ENCODE peak calls at places on chromosomes 6 and 20, in five cellular contexts. Q, H, K, R and E are unnamed samples.

GRCh38 chr6:35669441-35669776 is 19.3 kb downstream of the FKBP5 start:
- DNase-seq in Q (peak; percentile 54), K (peak; percentile 64), H (no peak), R (peak; percentile 60), E (peak; percentile 69)

GRCh38 chr6:151451950-151452749 is at the start of gene RMND1:
- DNase-seq in H (peak; percentile 100), K (peak; percentile 100), Q (peak; percentile 100), R (peak; percentile 100), E (peak; percentile 100)

GRCh38 chr6:2695464-2696095 is 55.1 kb downstream of the MYLK4 start:
- DNase-seq in Q (peak; percentile 74), R (peak; percentile 68), K (peak; percentile 57), H (no peak), E (peak; percentile 76)

GRCh38 chr6:52612336-52613096 is 35.7 kb upstream of the TRAM2 start:
- DNase-seq in R (no peak), K (peak; percentile 50), Q (peak; percentile 32), H (no peak), E (no peak)

GRCh38 chr6:34243901-34244884 is 4.6 kb downstream of the SMIM29 start:
- DNase-seq in R (peak; percentile 95), Q (peak; percentile 88), K (peak; percentile 95), H (peak; percentile 74), E (peak; percentile 88)

GRCh38 chr20:20820104-20820503 is 107.7 kb upstream of the RALGAPA2 start:
- DNase-seq in R (no peak), H (peak; percentile 85), Q (peak; percentile 7), K (no peak), E (no peak)

GRCh38 chr20:4493386-4493785 is 228.3 kb upstream of the PRND start:
- DNase-seq in K (no peak), Q (no peak), H (no peak), R (no peak), E (no peak)

GRCh38 chr20:46973801-46974200 is 79.2 kb downstream of the EYA2 start:
- DNase-seq in K (no peak), H (no peak), Q (no peak), R (no peak), E (no peak)

GRCh38 chr20:21262812-21263211 is 40.3 kb upstream of the XRN2 start:
- DNase-seq in H (no peak), Q (no peak), R (no peak), K (no peak), E (no peak)

GRCh38 chr6:163180874-163181541 is 233.5 kb upstream of the QKI start:
- DNase-seq in K (no peak), Q (peak; percentile 84), H (peak; percentile 92), R (peak; percentile 68), E (peak; percentile 75)

GRCh38 chr20:1816384-1817381 is 78.5 kb upstream of the SIRPA start:
- DNase-seq in R (peak; percentile 38), H (peak; percentile 36), Q (peak; percentile 56), K (peak; percentile 63), E (peak; percentile 85)

GRCh38 chr6:143843689-143844405 is 709 bp downstream of the LTV1 start:
- DNase-seq in Q (peak; percentile 38), K (peak; percentile 11), H (no peak), R (peak; percentile 15), E (peak; percentile 17)

GRCh38 chr20:10536531-10536930 is 101.4 kb downstream of the SLX4IP start:
- DNase-seq in Q (peak; percentile 60), R (peak; percentile 31), K (peak; percentile 68), H (peak; percentile 82), E (peak; percentile 53)

GRCh38 chr20:49320460-49320859 is 42.6 kb upstream of the ZNFX1 start:
- DNase-seq in H (peak; percentile 91), K (peak; percentile 38), Q (peak; percentile 74), R (peak; percentile 36), E (peak; percentile 71)

DNA sequence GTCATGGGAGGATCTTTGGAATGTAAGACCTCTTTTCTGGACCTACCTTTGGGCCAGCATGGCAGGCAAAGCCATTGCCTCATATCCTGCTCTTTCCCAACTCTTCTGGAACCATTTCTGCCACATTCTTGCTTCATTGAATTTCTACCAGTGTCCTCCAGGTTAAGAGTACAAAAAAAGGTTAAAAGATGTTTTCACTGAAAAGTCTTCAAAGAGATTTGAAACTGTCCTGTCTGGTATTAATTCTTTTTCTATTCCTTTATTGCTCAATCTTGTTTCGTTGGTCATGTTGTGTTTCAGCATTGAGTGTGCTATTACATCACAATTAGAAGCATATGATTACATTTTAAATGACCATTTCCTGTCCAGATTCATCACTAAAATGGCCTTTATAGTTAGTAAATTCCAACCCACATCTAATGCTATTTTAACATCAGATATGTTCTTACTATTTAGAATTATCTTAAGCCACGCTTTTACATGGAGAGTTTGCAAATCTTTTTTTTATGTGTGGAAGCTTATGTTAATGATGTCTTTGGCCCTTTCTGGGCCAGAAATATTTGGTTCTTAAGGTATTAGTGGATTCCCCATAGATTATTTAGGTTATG is 450.9 kb downstream of the GJA1 start:
- DNase-seq in Q (peak; percentile 57), R (no peak), K (peak; percentile 54), H (no peak), E (peak; percentile 50)
- TF ChIP-seq CTCF in Q (no peak), R (no peak), K (no peak), H (no peak), E (no peak)

GRCh38 chr20:34083137-34083536 is 28.9 kb downstream of the EIF2S2 start:
- DNase-seq in K (peak; percentile 86), H (no peak), Q (peak; percentile 98), R (peak; percentile 89), E (peak; percentile 96)
- TF ChIP-seq CTCF in K (peak; percentile 10), H (peak; percentile 29), Q (peak; percentile 7), R (peak; percentile 18), E (peak; percentile 5)

GRCh38 chr6:47352169-47352568 is 42.5 kb upstream of the TNFRSF21 start:
- DNase-seq in Q (peak; percentile 24), K (no peak), R (no peak), H (peak; percentile 70), E (peak; percentile 6)
- TF ChIP-seq CTCF in Q (peak; percentile 35), K (peak; percentile 18), R (peak; percentile 24), H (peak; percentile 73), E (peak; percentile 28)

GRCh38 chr6:17705778-17706579 is 746 bp downstream of the NUP153 start:
- DNase-seq in H (peak; percentile 85), Q (peak; percentile 70), K (peak; percentile 67), R (peak; percentile 59), E (peak; percentile 61)
- TF ChIP-seq CTCF in H (peak; percentile 40), Q (no peak), K (peak; percentile 11), R (no peak), E (no peak)

GRCh38 chr20:50712771-50713676 is 18.4 kb upstream of the PARD6B start:
- DNase-seq in Q (no peak), H (no peak), R (no peak), K (no peak), E (no peak)

GRCh38 chr20:50715694-50716093 is 15.7 kb upstream of the PARD6B start:
- DNase-seq in R (no peak), H (no peak), Q (no peak), K (no peak), E (no peak)

GRCh38 chr20:50711113-50711825 is 19.9 kb upstream of the RIPOR3 start:
- DNase-seq in R (no peak), H (no peak), Q (no peak), K (no peak), E (no peak)

GRCh38 chr20:50716518-50716917 is 14.9 kb upstream of the PARD6B start:
- DNase-seq in K (no peak), H (no peak), Q (no peak), R (no peak), E (no peak)

DNA sequence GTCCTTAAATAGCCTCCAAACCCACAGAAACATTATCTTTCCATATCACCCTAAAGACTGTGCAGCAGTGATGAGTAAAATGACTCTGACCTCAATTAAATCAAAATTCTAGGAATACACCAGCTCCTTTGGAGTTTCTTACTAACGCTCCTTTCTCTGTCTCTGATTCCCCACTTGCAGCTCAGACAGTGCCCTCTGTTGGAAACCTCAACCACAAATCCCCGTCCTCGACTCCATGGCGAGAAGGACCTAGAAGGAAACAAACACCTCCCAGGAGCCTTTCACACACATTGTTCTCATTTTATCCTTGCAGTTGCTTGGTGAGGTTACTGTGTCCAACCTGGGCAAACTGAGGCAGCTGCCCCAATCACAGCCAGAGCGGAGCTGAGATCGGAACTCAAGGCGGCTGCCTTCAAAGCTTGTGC is 17.7 kb upstream of the PARD6B start:
- DNase-seq in K (peak; percentile 61), Q (peak; percentile 79), R (peak; percentile 41), H (peak; percentile 87), E (peak; percentile 75)
- TF ChIP-seq CTCF in K (peak; percentile 59), Q (peak; percentile 71), R (peak; percentile 60), H (peak; percentile 80), E (peak; percentile 77)

DNA sequence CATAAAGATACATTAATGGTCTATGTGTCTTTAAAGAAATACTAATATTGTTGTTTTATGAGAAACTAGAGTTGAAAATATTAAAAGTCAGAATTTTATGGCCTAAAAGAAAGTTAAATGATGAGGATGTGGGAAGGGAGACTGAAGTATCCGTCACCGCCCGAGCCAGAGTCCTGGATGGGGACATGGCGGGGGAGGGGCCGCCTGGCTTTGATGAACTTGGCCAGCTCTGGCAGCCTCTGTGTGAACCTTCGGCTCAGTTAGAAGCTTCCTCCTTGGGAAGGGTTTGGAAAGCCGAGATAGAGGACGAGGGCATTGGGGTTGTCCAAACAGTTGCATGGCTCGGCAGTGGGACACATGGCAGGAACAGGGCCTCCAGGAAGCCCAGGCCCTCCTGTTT is 6.8 kb upstream of the RBBP8NL start:
- DNase-seq in Q (no peak), R (no peak), H (no peak), K (no peak), E (no peak)
- TF ChIP-seq CTCF in Q (no peak), R (no peak), H (no peak), K (no peak), E (no peak)